ENCODE peak calls at places on chromosomes 1 and 21, in eight cellular contexts. G is RPMI8226; Q is stimulated activated CD8-positive, alpha-beta memory T cell treated with anti-CD3 and anti-CD28 coated beads, Interleukin-2, amount 100 ng/mL, for 1 hour; B is adipocyte; Y is heart left ventricle; H is SHP77; U is activated gamma-delta T cell treated with Interleukin-2 at 50 U/mL for 16 hours; P is T follicular helper cell. S is an unnamed sample.

GRCh38 chr1:240092301-240093119 is 827 bp downstream of the FMN2 start:
- DNase-seq in Q (no peak), B (peak; percentile 81), P (no peak), G (no peak), U (no peak), H (peak; percentile 19), Y (no peak), S (no peak)

GRCh38 chr1:208240698-208241355 is 3.4 kb downstream of the PLXNA2 start:
- DNase-seq in Y (no peak), U (no peak), Q (no peak), P (no peak), G (no peak), H (no peak), B (no peak), S (no peak)

GRCh38 chr1:15406911-15407559 is 2.7 kb upstream of the EFHD2 start:
- DNase-seq in B (peak; percentile 88), Y (no peak), Q (no peak), G (no peak), U (no peak), P (no peak), H (no peak), S (peak; percentile 71)

GRCh38 chr1:11641776-11642305 is 12.4 kb downstream of the FBXO2 start:
- DNase-seq in G (no peak), H (no peak), B (no peak), Y (no peak), U (no peak), P (no peak), Q (no peak), S (no peak)

GRCh38 chr1:29312469-29313466 is 76.4 kb downstream of the PTPRU start:
- DNase-seq in Y (no peak), U (no peak), Q (no peak), P (no peak), H (no peak), G (no peak), B (no peak), S (no peak)

GRCh38 chr21:43191971-43192370 is 23.2 kb downstream of the CRYAA start:
- DNase-seq in H (no peak), G (no peak), Q (no peak), P (no peak), Y (no peak), B (no peak), U (no peak), S (no peak)

GRCh38 chr1:151147132-151147503 is 687 bp upstream of the SEMA6C start:
- DNase-seq in Q (no peak), H (peak; percentile 5), B (peak; percentile 51), Y (no peak), P (no peak), G (no peak), U (no peak), S (no peak)

GRCh38 chr1:174258148-174258550 is 98.8 kb downstream of the RABGAP1L start:
- DNase-seq in Y (no peak), B (peak; percentile 64), P (peak; percentile 18), U (peak; percentile 23), G (peak; percentile 63), Q (peak; percentile 15), H (peak; percentile 70), S (no peak)

GRCh38 chr1:184469391-184469790 is 82.6 kb downstream of the C1orf21 start:
- DNase-seq in Q (no peak), Y (no peak), B (no peak), P (no peak), H (no peak), G (no peak), U (no peak), S (no peak)

GRCh38 chr1:114105401-114105979 is 48.2 kb downstream of the SYT6 start:
- DNase-seq in Y (no peak), H (no peak), B (peak; percentile 19), P (no peak), U (no peak), Q (no peak), G (no peak), S (no peak)